ENCODE peak calls at places on chromosomes 5 and 9, in nine cellular contexts. P, Y, S, L, Q, T, C, X and D are unnamed samples. For H3K36me3 and H3K9me3, the result is how much of the 10 kb centered on the place peaks cover.

GRCh38 chr5:136276946-136277345 is 84.0 kb upstream of the SMIM32 start:
- DNase-seq in P (no peak), Y (no peak), S (no peak), L (no peak), Q (no peak), T (no peak), C (no peak), X (no peak), D (peak)

GRCh38 chr5:23506329-23507236 is 826 bp upstream of the PRDM9 start:
- DNase-seq in P (peak), Y (no peak), S (no peak), L (no peak), Q (no peak), T (no peak), C (no peak), X (no peak), D (peak)

GRCh38 chr9:103410059-103410458 is 414.9 kb downstream of the CYLC2 start:
- DNase-seq in P (no peak), Y (no peak), S (no peak), L (no peak), Q (no peak), T (no peak), C (no peak), X (no peak), D (no peak)

GRCh38 chr9:94952553-94953373 is 226.3 kb downstream of the AOPEP start:
- DNase-seq in P (no peak), Y (peak), S (no peak), L (no peak), Q (no peak), T (no peak), C (no peak), X (no peak), D (peak)

GRCh38 chr5:86688414-86688813 is 70.7 kb downstream of the COX7C start:
- DNase-seq in P (no peak), Y (no peak), S (no peak), L (no peak), Q (no peak), T (no peak), C (no peak), X (no peak), D (no peak)

GRCh38 chr5:135185461-135186075 is 151.5 kb upstream of the PITX1 start:
- DNase-seq in P (no peak), Y (no peak), S (no peak), L (no peak), Q (no peak), T (no peak), C (no peak), X (no peak), D (peak)

GRCh38 chr9:11319477-11320060 is 706.8 kb upstream of the PTPRD start:
- DNase-seq in P (peak), Y (no peak), S (no peak), L (no peak), Q (no peak), T (no peak), C (no peak), X (no peak), D (no peak)

GRCh38 chr5:54889826-54890225 is 95.6 kb downstream of the ESM1 start:
- DNase-seq in P (no peak), Y (no peak), S (no peak), L (no peak), Q (no peak), T (no peak), C (no peak), X (no peak), D (peak)

GRCh38 chr5:1793966-1794895 is 5.4 kb downstream of the MRPL36 start:
- DNase-seq in P (no peak), Y (no peak), S (no peak), L (no peak), Q (no peak), T (no peak), C (no peak), X (no peak), D (no peak)

GRCh38 chr9:2096376-2096970 is 81.3 kb downstream of the SMARCA2 start:
- DNase-seq in P (no peak), Y (no peak), S (no peak), L (no peak), Q (no peak), T (no peak), C (no peak), X (no peak), D (no peak)

GRCh38 chr5:158660726-158661125 is 439.0 kb downstream of the EBF1 start:
- DNase-seq in P (no peak), Y (no peak), S (no peak), L (no peak), Q (no peak), T (no peak), C (no peak), X (no peak), D (no peak)

GRCh38 chr5:67998709-67999251 is 216.8 kb upstream of the PIK3R1 start:
- DNase-seq in P (no peak), Y (peak), S (peak), L (peak), Q (no peak), T (peak), C (peak), X (no peak), D (peak)

GRCh38 chr5:158135682-158136176 is 276.8 kb upstream of the CLINT1 start:
- DNase-seq in P (peak), Y (peak), S (no peak), L (no peak), Q (no peak), T (peak), C (no peak), X (peak), D (no peak)

GRCh38 chr9:87836951-87837715 is 45.5 kb upstream of the SPATA31E1 start:
- DNase-seq in P (no peak), Y (no peak), S (no peak), L (no peak), Q (no peak), T (no peak), C (no peak), X (no peak), D (no peak)

GRCh38 chr9:136826703-136827582 is 15.3 kb upstream of the AJM1 start:
- DNase-seq in P (no peak), Y (no peak), S (peak), L (no peak), Q (peak), T (no peak), C (no peak), X (peak), D (no peak)
- H3K36me3 ChIP-seq in P (half or more), Y (under half), S (half or more), L (under half), Q (under half), T (half or more), C (half or more), X (under half), D (half or more)

DNA sequence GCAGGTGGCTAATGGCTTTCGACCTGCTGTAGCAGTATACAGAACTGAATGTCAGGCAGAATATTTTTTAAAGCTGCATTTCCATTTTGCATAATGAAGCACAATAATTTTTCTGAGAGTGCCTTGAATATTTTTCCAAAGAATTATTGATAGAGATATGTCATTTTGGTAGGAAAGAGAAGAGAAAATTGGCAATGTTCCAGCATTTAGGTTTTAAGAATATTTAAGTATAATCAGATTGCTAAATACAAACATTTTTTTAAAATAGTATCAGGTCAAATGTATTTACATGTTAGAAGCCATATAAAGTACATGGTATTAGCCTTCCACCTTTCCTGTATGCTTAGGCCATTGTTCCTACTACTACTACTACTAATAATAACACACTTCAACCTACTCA is 42.4 kb downstream of the PAM start:
- DNase-seq in P (no peak), Y (no peak), S (no peak), L (no peak), Q (no peak), T (no peak), C (no peak), X (no peak), D (no peak)
- H3K9me3 ChIP-seq in P (under half), Y (under half), S (under half), L (under half), Q (under half), T (under half), C (under half), X (under half), D (under half)

GRCh38 chr9:26326473-26327044 is 566.0 kb downstream of the CAAP1 start:
- DNase-seq in P (peak), Y (peak), S (no peak), L (no peak), Q (no peak), T (no peak), C (no peak), X (no peak), D (peak)
- TF ChIP-seq CTCF in P (peak), Y (peak), S (peak), L (peak), Q (peak), T (peak), C (peak), X (peak), D (peak)

DNA sequence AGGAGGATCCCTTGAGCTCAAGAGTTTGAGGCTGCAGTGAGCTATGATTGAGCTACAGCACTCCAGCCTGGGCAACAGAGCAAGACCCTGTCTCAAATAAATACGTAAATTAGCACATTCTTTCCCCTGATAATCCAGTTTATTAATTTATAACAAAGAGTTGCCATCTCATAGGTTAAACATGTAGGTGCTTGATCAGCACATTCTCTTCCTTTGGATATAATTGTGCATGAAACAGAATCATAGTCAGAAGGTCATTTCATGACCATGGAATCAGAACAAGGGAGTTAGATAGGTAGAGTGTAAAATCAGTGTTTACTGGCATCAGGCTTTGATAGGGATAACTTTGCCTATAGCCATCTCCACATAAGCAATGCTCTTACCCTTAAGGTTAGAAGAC is 43.0 kb upstream of the KIAA1958 start:
- DNase-seq in P (no peak), Y (no peak), S (no peak), L (no peak), Q (no peak), T (no peak), C (no peak), X (no peak), D (no peak)
- H3K36me3 ChIP-seq in P (under half), Y (under half), S (under half), L (under half), Q (under half), T (under half), C (half or more), X (under half), D (under half)

DNA sequence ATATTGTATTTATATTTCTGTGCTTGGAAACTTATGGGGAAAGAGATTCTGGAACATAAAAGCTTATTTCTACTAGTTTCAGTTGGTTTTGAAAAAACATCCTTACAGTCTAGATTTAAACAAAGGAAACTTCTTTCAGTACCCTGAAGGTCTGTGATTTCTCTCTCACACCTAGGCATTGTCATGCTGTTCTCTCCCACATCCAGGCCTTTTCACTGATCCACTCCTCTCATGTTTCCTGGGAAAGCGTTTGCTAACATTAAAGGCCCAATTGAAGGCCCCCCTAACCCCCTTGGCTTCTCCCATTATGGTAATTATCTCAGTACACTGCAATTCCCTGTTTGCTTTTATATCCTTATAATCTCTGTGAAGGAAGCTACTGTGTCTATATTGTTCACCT is 856 bp upstream of the PCDHGA3 start:
- DNase-seq in P (no peak), Y (no peak), S (no peak), L (no peak), Q (no peak), T (no peak), C (no peak), X (no peak), D (no peak)
- H3K9me3 ChIP-seq in P (under half), Y (half or more), S (under half), L (half or more), Q (under half), T (half or more), C (half or more), X (under half), D (under half)

GRCh38 chr9:134026561-134026960 is 1.3 kb downstream of the BRD3OS start:
- DNase-seq in P (no peak), Y (no peak), S (no peak), L (no peak), Q (no peak), T (no peak), C (no peak), X (no peak), D (no peak)

GRCh38 chr9:134025606-134026541 is 593 bp downstream of the BRD3OS start:
- DNase-seq in P (peak), Y (peak), S (no peak), L (peak), Q (peak), T (peak), C (peak), X (peak), D (peak)

GRCh38 chr9:134024393-134024792 is 888 bp upstream of the BRD3OS start:
- DNase-seq in P (no peak), Y (no peak), S (no peak), L (no peak), Q (no peak), T (no peak), C (no peak), X (no peak), D (no peak)

GRCh38 chr9:134026981-134027380 is 1.7 kb downstream of the BRD3OS start:
- DNase-seq in P (no peak), Y (no peak), S (no peak), L (no peak), Q (no peak), T (no peak), C (no peak), X (no peak), D (no peak)

GRCh38 chr9:134024828-134025605 is at the start of gene BRD3OS:
- DNase-seq in P (peak), Y (peak), S (peak), L (peak), Q (peak), T (peak), C (peak), X (peak), D (peak)
- TF ChIP-seq CTCF in P (no peak), Y (no peak), S (no peak), L (peak), Q (no peak), T (no peak), C (no peak), X (no peak), D (no peak)

GRCh38 chr9:133046900-133047295 is 14.9 kb upstream of the CEL start:
- DNase-seq in P (no peak), Y (no peak), S (no peak), L (no peak), Q (no peak), T (no peak), C (no peak), X (no peak), D (no peak)
- H3K36me3 ChIP-seq in P (half or more), Y (under half), S (half or more), L (under half), Q (under half), T (half or more), C (half or more), X (under half), D (half or more)

DNA sequence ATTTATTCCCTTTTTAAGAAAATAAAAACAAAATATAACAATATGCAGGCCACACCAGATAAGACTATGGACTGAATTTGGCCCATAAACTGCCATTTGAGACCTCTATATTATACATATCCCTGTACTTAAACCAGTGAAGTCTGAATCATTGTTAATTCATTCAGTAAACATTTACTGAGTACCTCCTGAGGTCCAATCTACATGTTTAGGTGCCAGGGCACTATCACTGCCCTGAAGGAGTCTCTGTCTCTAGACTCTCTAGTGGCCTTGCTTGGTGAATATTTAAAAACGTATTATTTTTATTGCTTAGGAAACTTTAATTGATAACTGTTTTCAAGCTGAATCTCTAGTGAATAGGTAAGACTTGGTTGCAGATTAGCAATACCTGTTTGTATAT is 74.7 kb upstream of the ELL2 start:
- DNase-seq in P (no peak), Y (no peak), S (no peak), L (no peak), Q (no peak), T (no peak), C (no peak), X (no peak), D (no peak)
- H3K9me3 ChIP-seq in P (under half), Y (under half), S (under half), L (under half), Q (under half), T (under half), C (under half), X (under half), D (under half)

DNA sequence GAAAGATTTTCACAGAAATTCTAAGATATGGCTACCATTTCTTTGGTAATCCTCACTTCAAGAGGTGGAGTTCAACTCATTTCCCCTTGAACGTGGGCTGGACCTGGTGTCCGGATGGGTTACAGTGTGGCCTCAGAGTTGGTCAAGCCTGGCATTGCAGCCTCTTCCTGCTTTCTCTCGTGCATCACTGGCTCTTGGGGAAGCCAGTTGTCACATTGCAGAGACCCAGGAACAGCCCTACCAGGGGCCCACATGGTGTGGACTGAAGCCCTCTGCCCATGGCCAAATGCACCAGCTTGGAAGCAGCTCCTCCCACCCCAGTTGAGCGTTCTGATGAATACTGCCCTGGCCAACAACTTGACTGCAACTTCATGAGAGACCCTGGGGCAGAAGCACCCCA is 47.7 kb upstream of the FCN1 start:
- DNase-seq in P (peak), Y (no peak), S (no peak), L (no peak), Q (peak), T (no peak), C (no peak), X (peak), D (no peak)
- TF ChIP-seq CTCF in P (no peak), Y (no peak), S (no peak), L (no peak), Q (no peak), T (no peak), C (no peak), X (no peak), D (no peak)